ENCODE peak calls at places on chromosomes 3 and 15, in five cellular contexts. P, T, C, R and B are unnamed samples. For H3K4me1, the result is how much of the 10 kb centered on the place peaks cover.

GRCh38 chr15:31822463-31822862 is 207.9 kb upstream of the CHRNA7 start:
- DNase-seq in R (no peak), T (no peak), C (no peak), P (no peak), B (no peak)

GRCh38 chr3:134327594-134327975 is 46.7 kb downstream of the AMOTL2 start:
- DNase-seq in R (no peak), C (no peak), T (no peak), P (peak), B (no peak)

GRCh38 chr15:43517354-43518072 is at the start of gene MAP1A:
- DNase-seq in R (no peak), C (peak), T (peak), P (no peak), B (no peak)

GRCh38 chr15:46808834-46809233 is 908.5 kb upstream of the SEMA6D start:
- DNase-seq in T (no peak), R (no peak), C (no peak), P (no peak), B (no peak)

GRCh38 chr15:62964251-62964650 is 78.3 kb upstream of the TPM1 start:
- DNase-seq in C (no peak), T (no peak), P (no peak), R (no peak), B (no peak)

GRCh38 chr3:143831208-143831607 is 17.1 kb downstream of the SLC9A9 start:
- DNase-seq in R (no peak), C (no peak), T (no peak), P (no peak), B (no peak)

GRCh38 chr15:74988007-74988800 is 7.2 kb upstream of the SCAMP5 start:
- DNase-seq in C (no peak), P (peak), T (peak), R (no peak), B (peak)

GRCh38 chr3:45777753-45778386 is 18.5 kb downstream of the SLC6A20 start:
- DNase-seq in R (no peak), C (peak), T (no peak), P (peak), B (no peak)

GRCh38 chr3:179036226-179036625 is 35.4 kb downstream of the ZMAT3 start:
- DNase-seq in R (no peak), C (no peak), T (no peak), P (no peak), B (no peak)

GRCh38 chr15:66803182-66803729 is 101.2 kb downstream of the SMAD6 start:
- DNase-seq in P (peak), T (peak), R (no peak), C (peak), B (no peak)

GRCh38 chr3:27670619-27671018 is 51.5 kb downstream of the EOMES start:
- DNase-seq in P (no peak), R (no peak), T (no peak), C (no peak), B (no peak)

GRCh38 chr15:20341901-20342605 is 199.5 kb downstream of the GOLGA6L6 start:
- DNase-seq in T (peak), C (peak), P (peak), R (peak), B (no peak)

GRCh38 chr15:78203346-78204225 is 30.8 kb downstream of the ACSBG1 start:
- DNase-seq in C (no peak), P (no peak), T (no peak), R (no peak), B (no peak)

GRCh38 chr15:43274136-43274535 is 7.4 kb upstream of the TGM5 start:
- DNase-seq in P (no peak), C (no peak), R (no peak), T (peak), B (no peak)

GRCh38 chr3:48584836-48585235 is 10.3 kb downstream of the COL7A1 start:
- DNase-seq in T (no peak), R (no peak), C (no peak), P (no peak), B (no peak)

GRCh38 chr3:24830230-24831152 is 335.8 kb upstream of the THRB start:
- DNase-seq in R (no peak), P (peak), C (peak), T (peak), B (no peak)

GRCh38 chr3:115227046-115227445 is 80.0 kb upstream of the ZBTB20 start:
- DNase-seq in T (no peak), R (no peak), C (no peak), P (no peak), B (no peak)

GRCh38 chr3:84245779-84246178 is 713.0 kb upstream of the CADM2 start:
- DNase-seq in P (no peak), T (no peak), R (no peak), C (no peak), B (no peak)

GRCh38 chr15:40487816-40488682 is 17.3 kb downstream of the CHST14 start:
- DNase-seq in R (no peak), C (no peak), T (no peak), P (no peak), B (no peak)

GRCh38 chr3:41792806-41793205 is 169.1 kb downstream of the ULK4 start:
- DNase-seq in T (no peak), R (no peak), C (no peak), P (no peak), B (no peak)

GRCh38 chr15:73647259-73648026 is 14.3 kb upstream of the NPTN start:
- DNase-seq in T (no peak), P (peak), R (no peak), C (no peak), B (no peak)

GRCh38 chr3:43870110-43870509 is 179.4 kb downstream of the ABHD5 start:
- DNase-seq in P (no peak), C (no peak), R (no peak), T (peak), B (no peak)

GRCh38 chr15:84638103-84638502 is 16.0 kb downstream of the WDR73 start:
- DNase-seq in R (no peak), C (no peak), T (peak), P (peak), B (no peak)

GRCh38 chr3:159472611-159473010 is 516.0 kb upstream of the IL12A start:
- DNase-seq in C (no peak), T (no peak), R (no peak), P (no peak), B (no peak)

GRCh38 chr3:11136871-11137626 is 17.2 kb upstream of the HRH1 start:
- DNase-seq in R (no peak), C (peak), T (no peak), P (peak), B (no peak)

DNA sequence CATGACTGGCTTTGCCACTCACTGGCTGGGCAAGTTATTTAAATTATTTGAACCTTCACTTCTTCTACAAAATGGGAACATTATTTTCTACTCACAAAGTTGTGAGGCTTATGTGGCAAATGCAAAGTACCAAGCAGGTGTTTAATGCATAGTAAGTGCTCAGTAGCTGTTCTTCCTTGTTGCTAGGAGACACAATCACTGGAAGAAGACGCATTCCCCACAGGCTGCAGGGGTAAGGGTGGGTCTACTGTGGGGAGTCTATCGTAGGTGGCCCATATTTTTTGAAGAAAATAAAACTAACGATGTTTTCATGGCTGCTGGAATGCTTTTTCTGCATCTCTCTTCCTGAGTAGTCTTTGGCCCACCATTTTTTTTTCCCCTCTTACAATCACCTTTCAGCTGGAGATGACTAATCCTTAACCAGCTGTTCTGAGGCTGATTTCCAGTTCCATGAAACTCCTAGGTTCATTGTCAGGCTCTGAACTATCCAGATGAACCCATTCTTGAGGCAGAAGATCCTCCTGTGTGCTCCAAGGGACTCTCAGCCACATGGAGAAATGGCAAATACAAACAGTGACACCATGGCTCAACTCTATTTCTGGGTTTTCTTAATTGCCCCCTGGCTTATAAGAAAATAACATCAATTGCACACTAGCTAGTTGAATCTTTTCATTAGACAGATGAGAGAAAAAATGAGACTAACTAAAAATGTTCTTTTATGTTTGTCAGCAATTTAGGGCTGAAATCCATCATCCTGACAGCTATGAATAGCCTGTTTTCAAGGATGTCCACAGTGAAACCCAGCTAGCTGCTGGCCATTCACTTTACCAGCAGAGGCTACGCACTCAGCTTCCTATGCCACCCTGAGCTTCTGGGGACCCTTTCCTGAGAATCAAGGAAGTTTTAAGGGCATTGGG is 108.3 kb upstream of the ETV5 start:
- DNase-seq in T (no peak), P (no peak), C (no peak), R (no peak), B (no peak)
- H3K4me1 ChIP-seq in T (under half), P (under half), C (under half), R (under half), B (under half)

DNA sequence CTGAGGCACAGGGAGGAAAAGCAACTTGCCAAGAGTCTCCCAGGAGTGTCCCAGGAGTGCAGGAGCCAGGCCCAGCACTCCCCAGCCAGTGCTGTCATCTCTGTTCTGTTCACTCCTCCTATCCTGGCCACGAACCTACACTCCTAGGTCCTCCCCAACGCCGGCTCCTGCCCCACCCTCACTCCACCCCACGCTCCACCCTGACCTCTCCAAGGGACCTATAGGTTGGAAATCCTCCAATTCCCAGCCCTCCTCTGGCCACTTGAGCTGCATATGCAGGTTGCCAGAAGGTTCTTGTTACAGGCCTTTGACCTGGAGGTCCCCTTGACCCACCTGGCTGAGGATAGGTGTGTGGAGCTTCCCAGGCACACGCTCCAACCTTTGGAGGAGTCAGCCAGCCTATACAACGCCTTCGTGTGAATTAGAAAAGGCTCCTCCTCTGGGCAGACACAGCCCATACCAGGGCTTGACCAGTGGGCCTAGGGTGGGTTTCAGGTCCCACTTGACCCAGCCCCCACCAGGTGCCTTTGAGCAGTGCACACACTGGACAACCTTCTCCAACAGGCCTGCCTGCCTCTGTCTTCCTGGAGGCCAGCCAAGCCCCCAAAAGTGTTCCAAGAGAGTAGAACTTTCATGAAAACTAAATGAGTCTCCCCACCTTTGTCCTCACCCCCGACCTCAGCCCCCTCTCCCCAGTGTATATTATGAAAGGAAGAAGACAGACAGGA is 167.2 kb upstream of the TLE3 start:
- DNase-seq in C (no peak), P (no peak), R (no peak), T (no peak), B (no peak)
- H3K4me1 ChIP-seq in C (half or more), P (under half), R (under half), T (under half), B (under half)

GRCh38 chr15:69880616-69881309 is 217.0 kb downstream of the TLE3 start:
- DNase-seq in T (no peak), R (no peak), P (no peak), C (no peak), B (no peak)
- H3K4me1 ChIP-seq in T (under half), R (under half), P (under half), C (under half), B (under half)

DNA sequence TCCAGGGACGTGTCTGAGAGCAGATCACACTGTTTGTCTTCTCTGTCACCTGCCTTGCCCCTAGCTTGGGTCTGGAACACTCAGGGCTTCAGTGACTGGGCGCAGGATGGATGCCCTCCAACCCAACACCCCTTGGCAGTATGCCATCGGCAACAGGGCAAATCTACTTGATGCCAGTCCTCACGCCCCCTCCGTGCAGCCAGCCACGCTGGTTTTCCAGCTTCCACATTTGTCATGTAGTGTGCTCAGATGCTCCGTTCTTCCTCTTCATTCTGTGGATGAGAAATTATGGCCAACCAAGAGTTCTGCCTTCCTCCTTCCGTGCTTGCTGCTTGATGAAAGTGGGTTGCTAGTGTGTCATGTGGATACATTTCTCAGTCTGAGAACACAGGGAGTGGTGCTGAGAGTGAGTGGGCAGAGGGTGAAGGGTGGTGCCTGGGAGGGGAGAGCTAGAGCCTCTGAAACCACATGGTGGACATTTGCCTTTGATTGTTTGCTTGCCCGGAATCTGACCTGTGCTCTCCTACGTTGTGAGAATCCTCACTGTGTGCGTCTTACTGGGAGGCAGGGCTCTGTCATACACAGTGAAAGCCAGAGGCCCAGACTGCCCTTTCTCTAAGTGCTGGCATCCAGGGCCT is 97.2 kb downstream of the FAM43A start:
- DNase-seq in R (no peak), C (no peak), P (no peak), T (no peak), B (no peak)
- H3K4me1 ChIP-seq in R (under half), C (under half), P (under half), T (under half), B (under half)

GRCh38 chr3:112121577-112122547 is 11.2 kb downstream of the GCSAM start:
- DNase-seq in C (no peak), T (no peak), R (no peak), P (no peak), B (no peak)

GRCh38 chr3:112120485-112120836 is 12.6 kb downstream of the GCSAM start:
- DNase-seq in C (no peak), T (no peak), R (no peak), P (no peak), B (no peak)

GRCh38 chr3:112124901-112125607 is 8.0 kb downstream of the GCSAM start:
- DNase-seq in T (no peak), R (no peak), C (no peak), P (no peak), B (no peak)

GRCh38 chr3:112123548-112123947 is 9.5 kb downstream of the GCSAM start:
- DNase-seq in P (no peak), T (no peak), R (no peak), C (no peak), B (no peak)

DNA sequence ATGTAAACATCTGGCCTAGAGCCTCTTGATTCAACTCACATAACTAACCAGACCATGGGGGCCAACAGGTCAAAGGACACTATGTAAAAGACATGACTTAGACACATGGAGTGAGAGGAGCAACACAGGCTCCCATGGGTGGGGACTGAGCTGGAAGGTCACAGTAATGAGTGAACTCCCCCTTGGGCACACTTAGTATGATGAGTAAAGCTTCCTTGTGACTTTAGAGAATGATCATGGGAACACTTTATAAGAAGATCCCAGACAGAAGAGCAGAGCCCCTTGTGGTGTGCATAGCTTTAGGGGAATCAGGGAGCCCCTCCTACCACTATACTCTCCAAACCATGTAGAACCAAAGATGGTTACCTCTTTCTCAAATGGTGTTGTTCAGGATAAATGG is 10.2 kb downstream of the GCSAM start:
- DNase-seq in R (no peak), T (no peak), C (no peak), P (no peak), B (no peak)
- H3K4me1 ChIP-seq in R (under half), T (under half), C (under half), P (under half), B (under half)

DNA sequence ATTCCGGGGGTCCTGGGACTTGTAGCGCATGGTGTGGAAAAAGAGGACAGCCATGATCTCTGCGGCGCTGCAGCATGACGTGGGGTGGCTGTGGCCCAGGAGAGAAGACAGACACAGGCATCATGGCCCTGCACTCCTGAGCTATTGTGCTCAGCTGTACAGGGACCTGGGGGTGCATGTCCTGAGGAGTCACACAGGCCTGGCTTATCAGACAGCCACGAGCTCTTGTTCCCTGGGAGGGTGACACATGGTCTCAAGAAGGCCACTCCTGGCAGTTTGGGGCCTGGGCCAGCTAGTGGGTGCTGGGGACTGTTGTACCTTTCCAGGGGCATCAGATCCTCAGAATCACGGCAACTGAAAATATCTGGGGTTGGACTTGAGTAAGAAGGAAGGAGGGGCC is 13.7 kb downstream of the TKT start:
- DNase-seq in T (peak), P (no peak), C (no peak), R (no peak), B (no peak)
- H3K4me1 ChIP-seq in T (half or more), P (under half), C (half or more), R (under half), B (under half)

DNA sequence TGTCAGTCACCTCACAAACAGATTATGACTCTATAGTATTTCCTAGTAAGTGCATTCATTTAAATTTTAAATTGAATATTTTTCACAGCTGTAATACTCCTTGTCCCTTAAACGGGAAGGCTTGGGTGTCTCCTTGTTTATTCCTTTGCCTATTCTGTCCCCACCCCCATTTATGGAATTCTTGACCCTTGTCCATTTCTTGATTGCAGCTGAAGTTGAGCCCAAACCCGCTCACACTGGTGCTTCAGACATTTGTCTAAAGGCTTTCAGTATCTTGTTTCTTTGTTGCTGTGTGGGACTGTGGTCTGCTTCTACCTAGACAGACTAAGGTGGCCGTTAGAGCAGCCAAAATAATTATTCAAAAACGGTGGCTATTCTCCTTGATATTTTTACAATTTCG is 449.7 kb downstream of the FOXP1 start:
- DNase-seq in P (no peak), T (no peak), C (no peak), R (no peak), B (no peak)
- H3K4me1 ChIP-seq in P (half or more), T (under half), C (half or more), R (half or more), B (under half)

DNA sequence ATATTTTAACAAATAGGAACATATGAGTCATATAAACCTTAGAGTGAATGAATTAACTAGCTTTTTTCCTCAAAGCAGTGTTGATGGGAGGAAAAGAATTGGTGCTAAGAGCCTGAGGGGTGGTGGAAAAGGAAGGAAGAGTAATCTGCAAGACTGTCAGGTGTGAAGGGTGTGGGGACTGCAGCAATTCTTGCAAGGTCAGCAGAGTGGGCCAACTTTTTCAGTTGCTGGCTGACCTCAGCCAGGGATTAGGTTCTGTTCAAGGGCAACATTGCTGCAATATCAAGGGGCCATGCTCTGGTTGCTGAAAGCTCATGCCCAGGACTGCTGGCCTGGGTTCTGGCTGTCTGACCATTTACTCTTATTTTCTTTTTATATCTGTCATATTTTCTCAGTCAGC is 23.0 kb upstream of the CLRN1 start:
- DNase-seq in R (no peak), T (no peak), C (no peak), P (no peak), B (no peak)
- H3K4me1 ChIP-seq in R (under half), T (under half), C (under half), P (under half), B (under half)